ENCODE peak calls at places on chromosomes 1 and 21, in eight cellular contexts. One of them, this sample, is unnamed.

GRCh38 chr1:156146749-156147405 is 6.5 kb upstream of the SEMA4A start:
- DNase-seq in T-helper 2 cell: no peak
- DNase-seq in fibroblast of mammary gland: no peak
- DNase-seq in naive thymus-derived CD8-positive, alpha-beta T cell: no peak
- DNase-seq in OCI-M1: no peak
- DNase-seq in activated CD8-positive, alpha-beta memory T cell treated with anti-CD3 and anti-CD28 coated beads for 48 hours: no peak
- DNase-seq in activated CD4-positive, alpha-beta memory T cell treated with anti-CD3 and anti-CD28 coated beads for 36 hours: peak; percentile 33
- DNase-seq in NCI-H510A: no peak
- DNase-seq in this sample: no peak

GRCh38 chr1:34681481-34682451 is 73.1 kb upstream of the GJB5 start:
- DNase-seq in T-helper 2 cell: peak; percentile 14
- DNase-seq in fibroblast of mammary gland: peak; percentile 35
- DNase-seq in naive thymus-derived CD8-positive, alpha-beta T cell: peak; percentile 5
- DNase-seq in OCI-M1: peak; percentile 71
- DNase-seq in activated CD8-positive, alpha-beta memory T cell treated with anti-CD3 and anti-CD28 coated beads for 48 hours: no peak
- DNase-seq in activated CD4-positive, alpha-beta memory T cell treated with anti-CD3 and anti-CD28 coated beads for 36 hours: peak; percentile 62
- DNase-seq in NCI-H510A: peak; percentile 61
- DNase-seq in this sample: peak; percentile 35

GRCh38 chr1:9689011-9689706 is 37.6 kb downstream of the PIK3CD start:
- DNase-seq in T-helper 2 cell: peak; percentile 79
- DNase-seq in fibroblast of mammary gland: peak; percentile 23
- DNase-seq in naive thymus-derived CD8-positive, alpha-beta T cell: peak; percentile 74
- DNase-seq in OCI-M1: peak; percentile 82
- DNase-seq in activated CD8-positive, alpha-beta memory T cell treated with anti-CD3 and anti-CD28 coated beads for 48 hours: peak; percentile 66
- DNase-seq in activated CD4-positive, alpha-beta memory T cell treated with anti-CD3 and anti-CD28 coated beads for 36 hours: peak; percentile 85
- DNase-seq in NCI-H510A: peak; percentile 98
- DNase-seq in this sample: peak; percentile 81

GRCh38 chr21:25283720-25284119 is 323.6 kb downstream of the MRPL39 start:
- DNase-seq in T-helper 2 cell: no peak
- DNase-seq in fibroblast of mammary gland: peak; percentile 68
- DNase-seq in naive thymus-derived CD8-positive, alpha-beta T cell: no peak
- DNase-seq in OCI-M1: peak; percentile 68
- DNase-seq in activated CD8-positive, alpha-beta memory T cell treated with anti-CD3 and anti-CD28 coated beads for 48 hours: no peak
- DNase-seq in activated CD4-positive, alpha-beta memory T cell treated with anti-CD3 and anti-CD28 coated beads for 36 hours: no peak
- DNase-seq in NCI-H510A: no peak
- DNase-seq in this sample: no peak

GRCh38 chr1:150182233-150182632 is 32.5 kb downstream of the PLEKHO1 start:
- DNase-seq in T-helper 2 cell: no peak
- DNase-seq in fibroblast of mammary gland: no peak
- DNase-seq in naive thymus-derived CD8-positive, alpha-beta T cell: no peak
- DNase-seq in OCI-M1: no peak
- DNase-seq in activated CD8-positive, alpha-beta memory T cell treated with anti-CD3 and anti-CD28 coated beads for 48 hours: no peak
- DNase-seq in activated CD4-positive, alpha-beta memory T cell treated with anti-CD3 and anti-CD28 coated beads for 36 hours: no peak
- DNase-seq in NCI-H510A: no peak
- DNase-seq in this sample: no peak

GRCh38 chr1:54342306-54342705 is 63.9 kb downstream of the SSBP3 start:
- DNase-seq in T-helper 2 cell: no peak
- DNase-seq in fibroblast of mammary gland: no peak
- DNase-seq in naive thymus-derived CD8-positive, alpha-beta T cell: no peak
- DNase-seq in OCI-M1: no peak
- DNase-seq in activated CD8-positive, alpha-beta memory T cell treated with anti-CD3 and anti-CD28 coated beads for 48 hours: no peak
- DNase-seq in activated CD4-positive, alpha-beta memory T cell treated with anti-CD3 and anti-CD28 coated beads for 36 hours: no peak
- DNase-seq in NCI-H510A: peak; percentile 70
- DNase-seq in this sample: no peak

GRCh38 chr1:106680922-106681321 is 375.6 kb upstream of the PRMT6 start:
- DNase-seq in T-helper 2 cell: no peak
- DNase-seq in fibroblast of mammary gland: no peak
- DNase-seq in naive thymus-derived CD8-positive, alpha-beta T cell: no peak
- DNase-seq in OCI-M1: peak; percentile 74
- DNase-seq in activated CD8-positive, alpha-beta memory T cell treated with anti-CD3 and anti-CD28 coated beads for 48 hours: no peak
- DNase-seq in activated CD4-positive, alpha-beta memory T cell treated with anti-CD3 and anti-CD28 coated beads for 36 hours: no peak
- DNase-seq in NCI-H510A: no peak
- DNase-seq in this sample: no peak

GRCh38 chr1:3756394-3756793 is 4.1 kb downstream of the CCDC27 start:
- DNase-seq in T-helper 2 cell: no peak
- DNase-seq in fibroblast of mammary gland: no peak
- DNase-seq in naive thymus-derived CD8-positive, alpha-beta T cell: no peak
- DNase-seq in OCI-M1: no peak
- DNase-seq in activated CD8-positive, alpha-beta memory T cell treated with anti-CD3 and anti-CD28 coated beads for 48 hours: no peak
- DNase-seq in activated CD4-positive, alpha-beta memory T cell treated with anti-CD3 and anti-CD28 coated beads for 36 hours: no peak
- DNase-seq in NCI-H510A: no peak
- DNase-seq in this sample: no peak

GRCh38 chr1:89918127-89918793 is 76.7 kb upstream of the ZNF326 start:
- DNase-seq in T-helper 2 cell: no peak
- DNase-seq in fibroblast of mammary gland: peak; percentile 70
- DNase-seq in naive thymus-derived CD8-positive, alpha-beta T cell: no peak
- DNase-seq in OCI-M1: no peak
- DNase-seq in activated CD8-positive, alpha-beta memory T cell treated with anti-CD3 and anti-CD28 coated beads for 48 hours: no peak
- DNase-seq in activated CD4-positive, alpha-beta memory T cell treated with anti-CD3 and anti-CD28 coated beads for 36 hours: no peak
- DNase-seq in NCI-H510A: no peak
- DNase-seq in this sample: no peak

GRCh38 chr1:209870151-209870831 is 42.5 kb downstream of the UTP25 start:
- DNase-seq in T-helper 2 cell: no peak
- DNase-seq in fibroblast of mammary gland: peak; percentile 73
- DNase-seq in naive thymus-derived CD8-positive, alpha-beta T cell: no peak
- DNase-seq in OCI-M1: no peak
- DNase-seq in activated CD8-positive, alpha-beta memory T cell treated with anti-CD3 and anti-CD28 coated beads for 48 hours: no peak
- DNase-seq in activated CD4-positive, alpha-beta memory T cell treated with anti-CD3 and anti-CD28 coated beads for 36 hours: no peak
- DNase-seq in NCI-H510A: no peak
- DNase-seq in this sample: no peak

GRCh38 chr1:25246600-25247023 is 642 bp downstream of the RSRP1 start:
- DNase-seq in T-helper 2 cell: peak; percentile 27
- DNase-seq in fibroblast of mammary gland: no peak
- DNase-seq in naive thymus-derived CD8-positive, alpha-beta T cell: peak; percentile 20
- DNase-seq in OCI-M1: peak; percentile 59
- DNase-seq in activated CD8-positive, alpha-beta memory T cell treated with anti-CD3 and anti-CD28 coated beads for 48 hours: no peak
- DNase-seq in activated CD4-positive, alpha-beta memory T cell treated with anti-CD3 and anti-CD28 coated beads for 36 hours: peak; percentile 47
- DNase-seq in NCI-H510A: no peak
- DNase-seq in this sample: no peak

GRCh38 chr1:111615874-111616715 is 3.5 kb upstream of the RAP1A start:
- DNase-seq in T-helper 2 cell: peak; percentile 16
- DNase-seq in fibroblast of mammary gland: no peak
- DNase-seq in naive thymus-derived CD8-positive, alpha-beta T cell: peak; percentile 29
- DNase-seq in OCI-M1: peak; percentile 61
- DNase-seq in activated CD8-positive, alpha-beta memory T cell treated with anti-CD3 and anti-CD28 coated beads for 48 hours: no peak
- DNase-seq in activated CD4-positive, alpha-beta memory T cell treated with anti-CD3 and anti-CD28 coated beads for 36 hours: peak; percentile 74
- DNase-seq in NCI-H510A: no peak
- DNase-seq in this sample: peak; percentile 44

GRCh38 chr1:8398086-8398485 is 80.2 kb downstream of the SLC45A1 start:
- DNase-seq in T-helper 2 cell: no peak
- DNase-seq in fibroblast of mammary gland: no peak
- DNase-seq in naive thymus-derived CD8-positive, alpha-beta T cell: no peak
- DNase-seq in OCI-M1: no peak
- DNase-seq in activated CD8-positive, alpha-beta memory T cell treated with anti-CD3 and anti-CD28 coated beads for 48 hours: no peak
- DNase-seq in activated CD4-positive, alpha-beta memory T cell treated with anti-CD3 and anti-CD28 coated beads for 36 hours: no peak
- DNase-seq in NCI-H510A: no peak
- DNase-seq in this sample: no peak

This sample was measured in effector memory CD8-positive, alpha-beta T cell.